ENCODE peak calls at places on chromosomes 5 and 9, in five cellular contexts. K, S, T, G and Z are unnamed samples.
A peak's percentile ranks its signal among the peaks of the same experiment; 100 is the strongest.

GRCh38 chr5:38367410-38367809 is 109.1 kb downstream of the EGFLAM start:
- DNase-seq in K (no peak), S (no peak), T (no peak), G (no peak), Z (peak; percentile 97)

GRCh38 chr5:1386274-1386717 is 41.4 kb upstream of the CLPTM1L start:
- DNase-seq in K (no peak), S (peak; percentile 48), T (peak; percentile 8), G (peak; percentile 69), Z (peak; percentile 33)

GRCh38 chr9:92350129-92350739 is 24.5 kb downstream of the CENPP start:
- DNase-seq in K (peak; percentile 74), S (no peak), T (no peak), G (no peak), Z (no peak)

GRCh38 chr5:67268233-67269011 is 71.8 kb upstream of the CD180 start:
- DNase-seq in K (peak; percentile 95), S (peak; percentile 32), T (peak; percentile 96), G (no peak), Z (no peak)

GRCh38 chr5:157855404-157855994 is 3.4 kb downstream of the CLINT1 start:
- DNase-seq in K (peak; percentile 67), S (peak; percentile 54), T (peak; percentile 78), G (peak; percentile 73), Z (peak; percentile 96)

GRCh38 chr9:129351642-129352151 is 173.6 kb upstream of the IER5L start:
- DNase-seq in K (no peak), S (no peak), T (peak; percentile 54), G (peak; percentile 70), Z (peak; percentile 86)

GRCh38 chr9:78021692-78022091 is 9.9 kb downstream of the GNAQ start:
- DNase-seq in K (no peak), S (no peak), T (no peak), G (no peak), Z (peak; percentile 62)

GRCh38 chr5:178249191-178249989 is 16.8 kb upstream of the PHYKPL start:
- DNase-seq in K (peak; percentile 48), S (no peak), T (no peak), G (no peak), Z (no peak)

GRCh38 chr9:78026947-78027346 is 4.7 kb downstream of the GNAQ start:
- DNase-seq in K (peak; percentile 63), S (no peak), T (peak; percentile 33), G (no peak), Z (no peak)

GRCh38 chr5:5018560-5018935 is 121.6 kb upstream of the ADAMTS16 start:
- DNase-seq in K (no peak), S (no peak), T (no peak), G (no peak), Z (no peak)

GRCh38 chr9:123678038-123678877 is 251.7 kb downstream of the DENND1A start:
- DNase-seq in K (peak; percentile 1), S (no peak), T (no peak), G (no peak), Z (no peak)

GRCh38 chr5:82467006-82467561 is 188.9 kb upstream of the RPS23 start:
- DNase-seq in K (no peak), S (no peak), T (no peak), G (no peak), Z (peak; percentile 7)

GRCh38 chr9:128391956-128392301 is 20.8 kb downstream of the URM1 start:
- DNase-seq in K (no peak), S (no peak), T (no peak), G (no peak), Z (no peak)

GRCh38 chr5:181207214-181207959 is 2.4 kb upstream of the TRIM7 start:
- DNase-seq in K (peak; percentile 93), S (peak; percentile 66), T (peak; percentile 95), G (peak; percentile 86), Z (peak; percentile 90)

GRCh38 chr5:175590471-175590881 is 67.4 kb upstream of the HRH2 start:
- DNase-seq in K (peak; percentile 25), S (no peak), T (peak; percentile 92), G (no peak), Z (peak; percentile 67)

GRCh38 chr9:120642129-120642528 is 62.2 kb upstream of the CDK5RAP2 start:
- DNase-seq in K (peak; percentile 41), S (no peak), T (peak; percentile 18), G (no peak), Z (no peak)

GRCh38 chr9:21402387-21403247 is 6.3 kb upstream of the IFNA8 start:
- DNase-seq in K (no peak), S (peak; percentile 31), T (no peak), G (peak; percentile 77), Z (peak; percentile 67)

GRCh38 chr5:132180134-132180745 is 47.4 kb downstream of the P4HA2 start:
- DNase-seq in K (peak; percentile 74), S (peak; percentile 23), T (peak; percentile 64), G (no peak), Z (peak; percentile 70)

GRCh38 chr9:104776787-104777186 is 12.9 kb downstream of the NIPSNAP3B start:
- DNase-seq in K (peak; percentile 34), S (no peak), T (no peak), G (no peak), Z (no peak)

GRCh38 chr9:87034891-87035290 is 87.6 kb upstream of the GAS1 start:
- DNase-seq in K (no peak), S (no peak), T (no peak), G (no peak), Z (no peak)

GRCh38 chr5:154514331-154514730 is 36.3 kb upstream of the HAND1 start:
- DNase-seq in K (no peak), S (no peak), T (no peak), G (no peak), Z (no peak)

DNA sequence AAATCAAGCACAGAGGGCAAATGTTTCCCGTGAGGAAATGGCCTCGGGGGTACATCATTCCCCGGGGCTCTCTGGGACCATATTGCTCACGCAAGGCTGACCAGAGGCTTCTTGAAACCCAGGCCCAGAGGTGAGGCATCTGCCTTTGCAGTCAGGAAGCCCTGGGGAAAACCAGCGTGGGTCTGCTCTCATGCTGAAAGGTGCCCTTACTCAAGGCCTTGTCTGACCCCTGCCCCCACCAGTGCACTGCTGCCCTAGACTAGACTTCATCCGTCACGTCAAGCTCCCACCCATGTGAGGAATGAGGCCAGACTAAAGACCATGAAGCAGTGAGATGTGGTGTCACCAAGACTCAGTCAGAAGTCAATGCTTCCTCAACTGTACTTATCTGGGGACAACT is 66.1 kb downstream of the PAX5 start:
- DNase-seq in K (no peak), S (no peak), T (no peak), G (no peak), Z (no peak)
- H2BK5ac ChIP-seq in K (no peak overlapping the region), S (no peak overlapping the region), T (no peak overlapping the region), G (no peak overlapping the region), Z (no peak overlapping the region)

DNA sequence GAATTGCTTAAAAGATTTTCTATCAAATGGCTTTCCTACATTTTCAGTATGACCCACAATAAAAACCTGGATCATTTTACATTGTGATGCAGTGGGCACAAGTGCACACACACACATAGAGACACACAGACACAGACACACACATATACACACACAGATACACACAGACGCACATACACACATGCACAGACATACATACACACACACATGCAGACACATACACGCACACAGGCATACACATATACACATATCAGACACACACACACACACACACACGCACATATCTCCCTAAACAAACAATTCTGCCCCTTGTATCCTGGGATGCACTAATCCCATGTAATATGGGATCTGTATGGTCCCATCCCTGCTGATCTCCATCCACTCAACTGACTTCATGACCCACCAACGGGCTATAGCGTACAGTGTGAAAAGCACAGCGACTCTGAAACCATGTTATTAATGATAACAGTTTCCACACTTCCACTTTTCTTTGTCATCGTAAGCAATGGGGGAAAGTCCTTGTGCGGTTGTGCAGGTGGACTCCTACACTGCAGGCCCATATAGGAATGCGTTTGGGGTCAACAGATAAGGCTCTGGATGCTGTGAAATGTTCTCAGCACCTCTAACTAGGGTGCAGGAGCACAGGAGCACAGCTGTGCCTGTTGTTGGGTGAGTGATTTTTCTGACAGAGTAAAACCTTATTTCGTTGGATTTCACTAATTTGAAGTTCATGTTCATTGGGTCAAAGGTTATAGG is 52.7 kb downstream of the DAP start:
- DNase-seq in K (no peak), S (no peak), T (no peak), G (no peak), Z (no peak)
- H3K23ac ChIP-seq in K (no peak overlapping the region), S (no peak overlapping the region), T (no peak overlapping the region), G (no peak overlapping the region), Z (no peak overlapping the region)

GRCh38 chr5:6687501-6687900 is 25.7 kb upstream of the TENT4A start:
- DNase-seq in K (no peak), S (no peak), T (no peak), G (no peak), Z (no peak)

GRCh38 chr5:6686916-6687409 is 26.3 kb upstream of the TENT4A start:
- DNase-seq in K (peak; percentile 60), S (peak; percentile 69), T (peak; percentile 77), G (peak; percentile 58), Z (peak; percentile 76)

GRCh38 chr5:6692906-6693305 is 20.3 kb upstream of the TENT4A start:
- DNase-seq in K (no peak), S (no peak), T (no peak), G (no peak), Z (no peak)
- H3K9ac ChIP-seq in K (no peak overlapping the region), S (no peak overlapping the region), T (no peak overlapping the region), G (no peak overlapping the region), Z (no peak overlapping the region)

GRCh38 chr5:3092211-3092610 is 340.7 kb upstream of the IRX2 start:
- DNase-seq in K (no peak), S (no peak), T (no peak), G (no peak), Z (no peak)
- H2BK5ac ChIP-seq in K (no peak overlapping the region), S (no peak overlapping the region), T (no peak overlapping the region), G (no peak overlapping the region), Z (no peak overlapping the region)